ENCODE peak calls at places on chromosomes 12 and 14, in nine cellular contexts. O is frontal cortex, N is sciatic nerve, A is right cardiac atrium, I is esophagus squamous epithelium, D is left colon, H is iris pigment epithelial cell, B is HFFc6, R is neural crest cell. T is an unnamed sample.

GRCh38 chr12:82350161-82350560 is 8.0 kb downstream of the CCDC59 start:
- DNase-seq in O (no peak), N (no peak), A (no peak), I (no peak), D (no peak), H (no peak), B (no peak), R (no peak), T (no peak)

GRCh38 chr14:41642402-41643195 is 35.9 kb downstream of the LRFN5 start:
- DNase-seq in O (no peak), N (no peak), A (no peak), I (no peak), D (no peak), H (no peak), B (no peak), R (no peak), T (no peak)

GRCh38 chr12:22684124-22684523 is 59.2 kb downstream of the ETNK1 start:
- DNase-seq in O (no peak), N (no peak), A (no peak), I (no peak), D (no peak), H (no peak), B (no peak), R (no peak), T (no peak)

GRCh38 chr12:115385141-115385540 is 701.2 kb upstream of the TBX3 start:
- DNase-seq in O (no peak), N (no peak), A (no peak), I (no peak), D (no peak), H (no peak), B (no peak), R (no peak), T (no peak)

GRCh38 chr14:59159169-59159568 is 29.3 kb upstream of the DAAM1 start:
- DNase-seq in O (no peak), N (no peak), A (no peak), I (no peak), D (no peak), H (peak; percentile 62), B (no peak), R (no peak), T (no peak)

GRCh38 chr12:131493068-131493826 is 217.6 kb upstream of the SFSWAP start:
- DNase-seq in O (no peak), N (no peak), A (no peak), I (no peak), D (no peak), H (no peak), B (no peak), R (no peak), T (no peak)

GRCh38 chr12:102440109-102440405 is 40.3 kb downstream of the IGF1 start:
- DNase-seq in O (no peak), N (peak; percentile 64), A (no peak), I (no peak), D (no peak), H (no peak), B (no peak), R (no peak), T (no peak)

GRCh38 chr14:92460916-92461579 is 52.5 kb upstream of the RIN3 start:
- DNase-seq in O (no peak), N (peak; percentile 57), A (peak; percentile 74), I (no peak), D (peak; percentile 22), H (peak; percentile 80), B (peak; percentile 71), R (no peak), T (no peak)

GRCh38 chr12:75658826-75659823 is 147.7 kb upstream of the KRR1 start:
- DNase-seq in O (no peak), N (no peak), A (no peak), I (no peak), D (no peak), H (peak; percentile 83), B (peak; percentile 81), R (no peak), T (no peak)

GRCh38 chr12:93742086-93742934 is 65.1 kb downstream of the CRADD start:
- DNase-seq in O (peak; percentile 74), N (peak; percentile 79), A (peak; percentile 93), I (no peak), D (peak; percentile 80), H (peak; percentile 66), B (peak; percentile 52), R (peak; percentile 60), T (no peak)

GRCh38 chr12:24719293-24719721 is 229.6 kb downstream of the BCAT1 start:
- DNase-seq in O (no peak), N (no peak), A (no peak), I (no peak), D (no peak), H (peak; percentile 68), B (no peak), R (no peak), T (no peak)

GRCh38 chr14:68248481-68249255 is 429.1 kb downstream of the RAD51B start:
- DNase-seq in O (no peak), N (peak; percentile 64), A (peak; percentile 69), I (no peak), D (no peak), H (peak; percentile 81), B (peak; percentile 53), R (peak; percentile 17), T (no peak)

GRCh38 chr12:52147367-52147972 is 44.3 kb downstream of the KRT80 start:
- DNase-seq in O (no peak), N (peak; percentile 87), A (peak; percentile 95), I (peak; percentile 56), D (peak; percentile 90), H (peak; percentile 98), B (peak; percentile 99), R (no peak), T (peak; percentile 99)

GRCh38 chr12:6953417-6954315 is 2.5 kb downstream of the PTPN6 start:
- DNase-seq in O (no peak), N (peak; percentile 87), A (peak; percentile 75), I (no peak), D (peak; percentile 63), H (peak; percentile 62), B (no peak), R (no peak), T (peak; percentile 78)

GRCh38 chr12:130952106-130952505 is 1.6 kb upstream of the ADGRD1 start:
- DNase-seq in O (no peak), N (peak; percentile 37), A (peak; percentile 29), I (no peak), D (no peak), H (no peak), B (no peak), R (no peak), T (no peak)

GRCh38 chr12:94192506-94192905 is 44.1 kb downstream of the PLXNC1 start:
- DNase-seq in O (no peak), N (no peak), A (no peak), I (no peak), D (no peak), H (no peak), B (no peak), R (no peak), T (no peak)

GRCh38 chr12:12681061-12681765 is 14.8 kb downstream of the GPR19 start:
- DNase-seq in O (no peak), N (no peak), A (no peak), I (no peak), D (no peak), H (no peak), B (no peak), R (no peak), T (no peak)

GRCh38 chr12:24894869-24895268 is 54.0 kb downstream of the BCAT1 start:
- DNase-seq in O (no peak), N (no peak), A (no peak), I (no peak), D (no peak), H (no peak), B (no peak), R (no peak), T (no peak)

GRCh38 chr14:72679106-72679505 is 214.8 kb downstream of the DPF3 start:
- DNase-seq in O (no peak), N (no peak), A (no peak), I (no peak), D (no peak), H (peak; percentile 59), B (no peak), R (no peak), T (no peak)

GRCh38 chr14:97878727-97879126 is 1081.5 kb downstream of the VRK1 start:
- DNase-seq in O (peak; percentile 3), N (no peak), A (no peak), I (no peak), D (no peak), H (no peak), B (no peak), R (no peak), T (no peak)

GRCh38 chr14:81343701-81344100 is 56.4 kb downstream of the STON2 start:
- DNase-seq in O (no peak), N (no peak), A (no peak), I (no peak), D (no peak), H (no peak), B (no peak), R (no peak), T (no peak)

GRCh38 chr12:39441189-39441962 is 1.5 kb downstream of the KIF21A start:
- DNase-seq in O (no peak), N (no peak), A (no peak), I (no peak), D (no peak), H (no peak), B (no peak), R (no peak), T (no peak)

GRCh38 chr14:103561381-103562134 is 899 bp downstream of the BAG5 start:
- DNase-seq in O (no peak), N (no peak), A (peak; percentile 81), I (no peak), D (peak; percentile 53), H (peak; percentile 76), B (peak; percentile 54), R (no peak), T (no peak)